ENCODE peak calls at places on chromosomes 5 and 9, in ten cellular contexts. R is mucosa of gallbladder; D is activated CD4-positive, alpha-beta memory T cell treated with anti-CD3 and anti-CD28 coated beads, Interleukin-2, amount 10 ng/mL, durations not matched to agents 7 days and 5 days; Y is stimulated activated CD4-positive, alpha-beta T cell treated with anti-CD3 and anti-CD28 coated beads, Interleukin-15, amount 100 ng/mL, for 48 hours; F is fibroblast of the aortic adventitia; W is AG10803; T is NCI-H1436; O is astrocyte of the spinal cord; Q is lung microvascular endothelial cell; J is NCI-H1417. L is an unnamed sample.

GRCh38 chr5:139147743-139148079 is 50.5 kb downstream of the SIL1 start:
- DNase-seq in J (peak; percentile 40), O (peak; percentile 77), Y (no peak), D (no peak), R (peak; percentile 54), W (peak; percentile 77), F (peak; percentile 75), Q (peak; percentile 9), T (no peak), L (no peak)

GRCh38 chr9:34551751-34552605 is 29.2 kb upstream of the ENHO start:
- DNase-seq in W (no peak), R (no peak), F (no peak), D (no peak), Q (no peak), Y (no peak), J (no peak), T (no peak), O (no peak), L (no peak)

GRCh38 chr5:65037845-65038815 is 269.4 kb downstream of the CWC27 start:
- DNase-seq in Q (peak; percentile 95), W (no peak), R (no peak), O (no peak), F (no peak), Y (no peak), D (no peak), T (peak; percentile 18), J (peak; percentile 51), L (no peak)

GRCh38 chr9:93080406-93080805 is 15.6 kb upstream of the CARD19 start:
- DNase-seq in W (no peak), J (no peak), T (no peak), Q (no peak), D (no peak), O (no peak), Y (no peak), F (no peak), R (no peak), L (no peak)

GRCh38 chr9:120894404-120895226 is 17.6 kb upstream of the PHF19 start:
- DNase-seq in O (no peak), T (no peak), W (no peak), F (peak; percentile 39), Q (peak; percentile 55), R (no peak), D (no peak), J (no peak), Y (no peak), L (no peak)

GRCh38 chr5:115988002-115988401 is 25.7 kb downstream of the LVRN start:
- DNase-seq in F (no peak), O (no peak), W (no peak), D (no peak), J (no peak), T (no peak), Y (no peak), R (no peak), Q (no peak), L (no peak)

GRCh38 chr5:110956280-110956912 is 115.1 kb upstream of the TSLP start:
- DNase-seq in J (peak; percentile 65), F (no peak), R (no peak), T (no peak), W (no peak), O (no peak), Q (no peak), D (no peak), Y (no peak), L (peak; percentile 87)

GRCh38 chr5:26610581-26610980 is 427.8 kb downstream of the CDH9 start:
- DNase-seq in F (no peak), D (no peak), J (no peak), O (no peak), Y (no peak), T (no peak), R (no peak), W (no peak), Q (no peak), L (no peak)

GRCh38 chr5:107858788-107859187 is 188.1 kb upstream of the EFNA5 start:
- DNase-seq in J (no peak), F (no peak), Q (no peak), O (no peak), D (no peak), Y (no peak), R (no peak), T (no peak), W (no peak), L (no peak)

GRCh38 chr9:2290382-2290781 is 275.2 kb downstream of the SMARCA2 start:
- DNase-seq in Q (no peak), T (no peak), F (no peak), J (peak; percentile 40), R (no peak), O (no peak), W (no peak), D (no peak), Y (no peak), L (no peak)

GRCh38 chr5:132437604-132438275 is 52.8 kb downstream of the IRF1 start:
- DNase-seq in O (peak; percentile 93), J (no peak), Y (no peak), R (peak; percentile 76), F (peak; percentile 85), T (no peak), W (peak; percentile 93), D (peak; percentile 72), Q (no peak), L (no peak)

GRCh38 chr9:127626752-127627493 is 14.8 kb downstream of the STXBP1 start:
- DNase-seq in O (no peak), Q (no peak), T (peak; percentile 22), F (no peak), Y (no peak), R (no peak), W (no peak), J (no peak), D (no peak), L (no peak)

GRCh38 chr9:13596383-13596970 is 317.0 kb upstream of the MPDZ start:
- DNase-seq in O (no peak), D (no peak), Q (no peak), J (no peak), Y (no peak), F (no peak), R (no peak), W (no peak), T (no peak), L (no peak)

GRCh38 chr5:142874537-142874936 is 104.4 kb downstream of the ARHGAP26 start:
- DNase-seq in D (no peak), R (peak; percentile 94), T (no peak), J (no peak), Q (peak; percentile 74), W (no peak), O (peak; percentile 50), F (peak; percentile 86), Y (no peak), L (no peak)

GRCh38 chr5:173823721-173824567 is 64.2 kb upstream of the CPEB4 start:
- DNase-seq in Q (peak; percentile 50), W (peak; percentile 92), R (peak; percentile 83), F (peak; percentile 67), D (no peak), O (peak; percentile 79), T (no peak), J (no peak), Y (no peak), L (no peak)

GRCh38 chr9:105444130-105444529 is 3.7 kb upstream of the FSD1L start:
- DNase-seq in J (no peak), T (no peak), W (peak; percentile 53), O (peak; percentile 14), R (no peak), F (no peak), D (no peak), Y (no peak), Q (no peak), L (peak; percentile 79)

GRCh38 chr9:134329886-134330285 is 3.6 kb downstream of the RXRA start:
- DNase-seq in R (no peak), F (no peak), W (no peak), J (no peak), O (no peak), T (no peak), Y (no peak), Q (no peak), D (no peak), L (no peak)

GRCh38 chr9:112020680-112021596 is 124.3 kb downstream of the UGCG start:
- DNase-seq in R (no peak), W (peak; percentile 79), J (no peak), O (peak; percentile 52), Q (peak; percentile 52), D (no peak), Y (no peak), T (no peak), F (peak; percentile 69), L (no peak)

GRCh38 chr9:447230-448025 is 232.8 kb downstream of the DOCK8 start:
- DNase-seq in Y (peak; percentile 47), T (no peak), R (no peak), W (peak; percentile 3), Q (no peak), F (peak; percentile 55), D (peak; percentile 85), O (peak; percentile 81), J (no peak), L (no peak)

GRCh38 chr9:21326526-21327139 is 8.6 kb downstream of the KLHL9 start:
- DNase-seq in O (peak; percentile 51), D (no peak), F (peak; percentile 64), Y (no peak), Q (peak; percentile 69), R (no peak), J (peak; percentile 43), W (peak; percentile 46), T (peak; percentile 26), L (peak; percentile 51)

GRCh38 chr5:160363122-160363521 is 7.3 kb downstream of the C1QTNF2 start:
- DNase-seq in F (peak; percentile 13), W (peak; percentile 17), T (no peak), D (no peak), R (no peak), J (no peak), Q (no peak), Y (no peak), O (no peak), L (peak; percentile 29)

GRCh38 chr9:128621730-128622455 is 34.8 kb downstream of the DYNC2I2 start:
- DNase-seq in W (no peak), F (no peak), D (no peak), T (no peak), O (no peak), Q (no peak), J (no peak), Y (no peak), R (no peak), L (no peak)

GRCh38 chr9:20048985-20049384 is 260.1 kb upstream of the SLC24A2 start:
- DNase-seq in F (no peak), D (no peak), W (no peak), Q (no peak), R (no peak), O (no peak), Y (no peak), J (no peak), T (no peak), L (no peak)

GRCh38 chr9:82894961-82895902 is 167.7 kb downstream of the RASEF start:
- DNase-seq in Q (no peak), J (no peak), Y (no peak), W (no peak), F (no peak), O (no peak), R (no peak), T (no peak), D (no peak), L (no peak)

GRCh38 chr5:159324097-159324760 is 6.1 kb downstream of the IL12B start:
- DNase-seq in Y (no peak), W (peak; percentile 96), D (no peak), J (no peak), Q (no peak), R (no peak), F (peak; percentile 81), T (no peak), O (peak; percentile 75), L (peak; percentile 73)

GRCh38 chr9:34884732-34885131 is 73.4 kb upstream of the PHF24 start:
- DNase-seq in F (no peak), Q (no peak), J (no peak), R (no peak), O (no peak), D (no peak), Y (peak; percentile 10), W (no peak), T (no peak), L (no peak)

GRCh38 chr5:142426129-142426641 is 101.4 kb upstream of the SPRY4 start:
- DNase-seq in R (no peak), J (no peak), O (peak; percentile 94), Y (no peak), T (no peak), D (peak; percentile 71), Q (peak; percentile 67), F (no peak), W (peak; percentile 43), L (no peak)

GRCh38 chr5:117266237-117266725 is 691.7 kb upstream of the SEMA6A start:
- DNase-seq in F (no peak), Q (no peak), T (no peak), O (peak; percentile 28), J (no peak), Y (no peak), R (peak; percentile 14), W (no peak), D (no peak), L (no peak)

L was measured in NCI-H524.